ENCODE peak calls at places on chromosomes 7 and 10, in seven cellular contexts. M, U, F, V, K, D and L are unnamed samples.
A peak's percentile ranks its signal among the peaks of the same experiment; 100 is the strongest.

GRCh38 chr10:83764681-83765080 is 374.6 kb upstream of the GHITM start:
- DNase-seq in U (no peak), F (no peak), K (no peak), V (no peak), D (no peak), M (no peak), L (no peak)

GRCh38 chr7:73968511-73968910 is 59.5 kb upstream of the ELN start:
- DNase-seq in F (no peak), U (no peak), D (no peak), V (peak; percentile 7), K (no peak), M (no peak), L (no peak)

GRCh38 chr7:129053938-129054437 is 923 bp downstream of the TNPO3 start:
- DNase-seq in D (peak; percentile 49), U (peak; percentile 32), M (no peak), K (no peak), V (no peak), F (no peak), L (no peak)

GRCh38 chr7:92641921-92642511 is 51.8 kb upstream of the FAM133B start:
- DNase-seq in F (no peak), D (peak; percentile 68), K (no peak), U (peak; percentile 86), M (no peak), V (no peak), L (no peak)

GRCh38 chr7:155833651-155834050 is 21.4 kb upstream of the SHH start:
- DNase-seq in V (no peak), K (no peak), M (no peak), F (no peak), D (no peak), U (no peak), L (no peak)

GRCh38 chr10:103542764-103543616 is 49.5 kb downstream of the NEURL1 start:
- DNase-seq in U (peak; percentile 49), M (peak; percentile 31), K (no peak), V (peak; percentile 55), D (peak; percentile 66), F (peak; percentile 46), L (peak; percentile 56)

GRCh38 chr10:132001238-132001977 is 19.7 kb upstream of the BNIP3 start:
- DNase-seq in D (no peak), F (no peak), V (no peak), U (peak; percentile 43), K (no peak), M (no peak), L (no peak)

GRCh38 chr7:80428161-80429054 is 83.5 kb downstream of the GNAT3 start:
- DNase-seq in D (peak; percentile 63), V (peak; percentile 51), K (no peak), M (peak; percentile 35), U (peak; percentile 79), F (peak; percentile 54), L (no peak)

GRCh38 chr10:5945561-5946418 is 31.6 kb downstream of the IL15RA start:
- DNase-seq in D (peak; percentile 97), K (peak; percentile 82), V (peak; percentile 67), U (peak; percentile 97), M (peak; percentile 62), F (no peak), L (peak; percentile 66)

GRCh38 chr10:90592903-90593302 is 264.9 kb downstream of the HTR7 start:
- DNase-seq in M (peak; percentile 13), K (no peak), U (peak; percentile 51), D (peak; percentile 55), V (no peak), F (peak; percentile 68), L (no peak)

GRCh38 chr7:82593780-82594179 is 150.2 kb upstream of the CACNA2D1 start:
- DNase-seq in K (no peak), D (peak; percentile 84), M (no peak), U (peak; percentile 21), V (no peak), F (no peak), L (no peak)

GRCh38 chr10:78736926-78737618 is 331.7 kb upstream of the ZMIZ1 start:
- DNase-seq in D (no peak), K (no peak), U (no peak), M (no peak), F (no peak), V (no peak), L (no peak)

GRCh38 chr10:34002896-34003295 is 668.4 kb upstream of the NRP1 start:
- DNase-seq in F (no peak), D (no peak), U (no peak), K (no peak), V (no peak), M (no peak), L (no peak)

GRCh38 chr7:44284216-44284615 is 41.2 kb downstream of the CAMK2B start:
- DNase-seq in M (no peak), F (no peak), D (no peak), K (peak; percentile 13), U (peak; percentile 40), V (peak; percentile 36), L (peak; percentile 37)

GRCh38 chr7:19762631-19763030 is 10.8 kb downstream of the TMEM196 start:
- DNase-seq in D (no peak), U (no peak), F (no peak), M (no peak), V (no peak), K (no peak), L (no peak)

GRCh38 chr7:20172736-20173334 is 44.3 kb downstream of the MACC1 start:
- DNase-seq in D (peak; percentile 51), M (peak; percentile 60), F (peak; percentile 52), K (peak; percentile 71), U (peak; percentile 40), V (peak; percentile 73), L (no peak)

GRCh38 chr10:986137-986825 is 2.0 kb upstream of the GTPBP4 start:
- DNase-seq in M (no peak), U (peak; percentile 79), D (no peak), F (no peak), K (no peak), V (peak; percentile 41), L (no peak)

GRCh38 chr7:151085691-151086620 is at the start of gene AGAP3:
- DNase-seq in D (peak; percentile 80), M (peak; percentile 73), U (peak; percentile 70), V (peak; percentile 91), F (peak; percentile 67), K (peak; percentile 86), L (peak; percentile 96)
- TF ChIP-seq POLR2A in D (peak; percentile 89), M (peak; percentile 66), U (peak; percentile 61), V (peak; percentile 66), F (peak; percentile 60), K (no peak), L (peak; percentile 73)

GRCh38 chr7:76047305-76047810 is 442 bp downstream of the STYXL1 start:
- DNase-seq in K (no peak), U (no peak), F (no peak), V (no peak), M (no peak), D (peak; percentile 33), L (no peak)

GRCh38 chr7:76048668-76048988 is 722 bp downstream of the MDH2 start:
- DNase-seq in F (no peak), D (no peak), V (no peak), M (no peak), K (no peak), U (no peak), L (no peak)

GRCh38 chr7:76047811-76048667 is at the start of the genes MDH2 and STYXL1:
- DNase-seq in V (peak; percentile 97), U (peak; percentile 95), F (peak; percentile 91), K (peak; percentile 94), M (peak; percentile 90), D (peak; percentile 97), L (peak; percentile 95)

GRCh38 chr7:76050545-76050944 is 2.6 kb downstream of the MDH2 start:
- DNase-seq in D (no peak), K (no peak), F (no peak), M (no peak), U (no peak), V (no peak), L (no peak)

DNA sequence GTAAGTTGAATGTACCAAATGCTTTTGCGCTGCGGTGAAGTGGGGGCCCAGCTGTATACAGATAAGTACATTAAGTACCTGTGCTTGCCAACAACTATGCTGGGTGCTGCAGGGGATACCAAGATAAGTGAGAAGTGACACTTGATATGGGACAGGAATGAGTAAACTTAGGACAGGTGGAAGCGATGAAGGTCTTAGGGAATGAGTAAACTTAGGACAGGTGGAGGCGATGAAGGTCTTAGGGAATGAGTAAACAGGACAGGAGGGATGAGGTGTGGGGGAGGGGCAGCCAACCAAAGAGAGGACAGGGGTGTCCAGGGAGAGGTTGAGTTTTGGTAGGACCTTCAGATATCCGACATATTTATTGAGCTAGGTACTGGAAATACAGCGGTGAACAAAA is 1.4 kb downstream of the MDH2 start:
- DNase-seq in M (no peak), F (no peak), D (no peak), V (no peak), U (no peak), K (no peak), L (no peak)
- TF ChIP-seq POLR2A in M (no peak), F (no peak), D (no peak), V (no peak), U (no peak), K (no peak), L (no peak)

DNA sequence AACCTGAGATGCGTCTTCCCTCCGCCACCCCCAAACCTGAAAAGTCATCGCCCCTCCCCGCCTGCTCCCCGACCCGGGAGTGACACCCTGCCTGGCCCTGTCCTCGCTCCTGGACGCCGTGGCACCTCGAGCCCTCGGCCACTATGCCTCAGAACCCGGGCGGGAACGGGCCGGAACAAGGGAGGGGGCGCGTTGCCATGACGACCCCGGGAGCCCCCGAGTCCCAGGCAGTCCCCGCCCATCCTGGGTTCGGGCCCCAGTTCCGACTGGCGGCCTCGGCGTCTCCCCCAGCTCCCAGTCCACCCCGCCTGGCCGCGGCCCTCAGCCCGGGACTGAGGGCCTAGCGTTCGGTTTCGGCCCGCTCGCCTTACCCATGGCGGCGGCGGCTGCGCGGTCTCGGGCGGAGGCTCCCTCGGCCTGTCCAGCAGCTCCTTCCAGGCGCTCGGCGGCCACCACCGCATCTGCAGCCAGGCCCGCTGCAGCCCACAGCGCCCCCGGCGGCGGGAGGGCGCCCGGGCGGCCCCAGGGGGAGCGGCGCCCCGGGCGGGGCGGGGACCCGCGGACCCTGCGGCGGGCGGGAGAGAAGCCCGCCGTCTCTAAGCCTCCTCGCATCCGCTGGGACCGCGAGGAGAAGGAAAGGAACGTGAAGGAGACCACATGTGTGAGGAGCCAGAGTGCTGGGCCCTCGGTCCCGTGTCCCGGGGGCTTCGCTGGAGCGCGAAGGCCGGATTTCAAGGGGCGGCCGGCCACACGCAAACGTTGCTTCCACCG is at the start of gene RUFY2:
- DNase-seq in M (peak; percentile 54), K (peak; percentile 88), D (peak; percentile 79), U (peak; percentile 70), V (peak; percentile 87), F (peak; percentile 33), L (peak; percentile 77)
- TF ChIP-seq POLR2A in M (peak; percentile 62), K (peak; percentile 64), D (peak; percentile 45), U (no peak), V (peak; percentile 45), F (no peak), L (peak; percentile 61)

DNA sequence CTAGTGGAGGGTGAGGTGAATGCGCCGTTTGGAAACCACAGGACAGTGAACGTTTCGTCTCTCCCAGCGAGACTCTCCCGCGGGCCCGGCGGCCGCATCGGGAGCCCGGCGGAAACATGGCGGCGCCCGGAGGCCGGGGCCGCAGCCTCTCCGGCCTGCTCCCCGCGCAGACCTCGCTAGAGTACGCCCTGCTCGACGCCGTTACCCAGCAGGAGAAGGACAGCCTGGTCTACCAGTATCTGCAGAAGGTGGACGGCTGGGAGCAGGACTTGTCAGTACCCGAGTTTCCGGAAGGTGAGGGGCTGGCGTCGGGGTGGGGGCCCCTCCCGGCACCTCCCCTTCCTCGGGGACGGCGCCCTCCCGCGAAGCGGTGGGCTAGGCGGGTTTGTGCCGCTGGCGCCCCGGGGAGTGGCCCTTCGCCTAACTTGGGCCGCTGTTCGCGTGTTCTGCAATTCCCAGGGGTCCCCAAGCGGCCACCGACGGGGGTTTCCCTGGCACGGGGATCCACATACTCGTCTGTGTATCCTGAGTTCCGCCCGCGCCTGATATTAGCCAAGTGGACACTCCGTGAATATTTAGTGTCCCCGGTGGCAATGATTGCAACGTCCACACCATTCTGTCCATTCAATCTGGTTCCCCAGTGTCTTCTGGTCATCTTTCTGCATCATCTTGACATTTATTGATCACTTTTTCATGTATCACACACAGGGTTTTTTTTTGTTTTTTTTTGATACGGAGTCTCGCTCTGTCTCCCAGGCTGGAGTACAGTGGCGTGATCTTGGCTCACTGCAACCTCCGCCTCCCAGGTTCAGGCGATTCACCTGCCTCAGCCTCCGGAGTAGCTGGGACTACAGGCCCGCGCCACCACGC is 531 bp downstream of the NHLRC2 start:
- DNase-seq in M (peak; percentile 39), U (peak; percentile 28), F (peak; percentile 31), V (peak; percentile 77), D (peak; percentile 63), K (peak; percentile 67), L (peak; percentile 78)
- TF ChIP-seq POLR2A in M (no peak), U (peak; percentile 79), F (peak; percentile 82), V (peak; percentile 28), D (peak; percentile 80), K (no peak), L (peak; percentile 44)